ENCODE peak calls at places on chromosomes 7 and 10, in four cellular contexts. One of them, this sample, is unnamed.

GRCh38 chr10:6737758-6738463 is 157.8 kb upstream of the PRKCQ start:
- DNase-seq in WTC11: no peak
- DNase-seq in GM12878: no peak
- DNase-seq in K562: no peak
- DNase-seq in this sample: no peak

GRCh38 chr10:35502697-35503096 is 102.4 kb upstream of the GJD4 start:
- DNase-seq in WTC11: no peak
- DNase-seq in GM12878: no peak
- DNase-seq in K562: no peak
- DNase-seq in this sample: no peak

GRCh38 chr10:34229917-34230316 is 585.2 kb downstream of the PARD3 start:
- DNase-seq in GM12878: no peak
- DNase-seq in K562: no peak
- DNase-seq in WTC11: no peak
- DNase-seq in this sample: no peak

GRCh38 chr7:134031835-134032617 is 95.1 kb upstream of the LRGUK start:
- DNase-seq in GM12878: no peak
- DNase-seq in WTC11: no peak
- DNase-seq in K562: no peak
- DNase-seq in this sample: no peak

GRCh38 chr10:101287183-101287830 is 58.0 kb upstream of the LBX1 start:
- DNase-seq in K562: no peak
- DNase-seq in WTC11: no peak
- DNase-seq in GM12878: no peak
- DNase-seq in this sample: no peak

GRCh38 chr7:1662767-1663166 is 7.3 kb upstream of the ELFN1 start:
- DNase-seq in K562: no peak
- DNase-seq in WTC11: peak; percentile 10
- DNase-seq in GM12878: no peak
- DNase-seq in this sample: no peak

GRCh38 chr7:34133983-34134782 is 228.8 kb downstream of the BMPER start:
- DNase-seq in GM12878: no peak
- DNase-seq in K562: peak; percentile 22
- DNase-seq in WTC11: peak; percentile 89
- DNase-seq in this sample: peak; percentile 18

GRCh38 chr7:128203710-128204214 is 37.3 kb upstream of the LEP start:
- DNase-seq in GM12878: no peak
- DNase-seq in WTC11: no peak
- DNase-seq in K562: no peak
- DNase-seq in this sample: no peak

GRCh38 chr7:28410628-28411578 is 1.4 kb upstream of the CREB5 start:
- DNase-seq in K562: no peak
- DNase-seq in WTC11: peak; percentile 32
- DNase-seq in GM12878: no peak
- DNase-seq in this sample: no peak

GRCh38 chr7:116734736-116735135 is 62.7 kb downstream of the MET start:
- DNase-seq in GM12878: no peak
- DNase-seq in WTC11: no peak
- DNase-seq in K562: no peak
- DNase-seq in this sample: no peak

GRCh38 chr7:104231054-104232046 is 23.5 kb upstream of the ORC5 start:
- DNase-seq in WTC11: peak; percentile 54
- DNase-seq in K562: peak; percentile 73
- DNase-seq in GM12878: no peak
- DNase-seq in this sample: peak; percentile 47

GRCh38 chr10:34816067-34817002 is 1.2 kb upstream of the PARD3 start:
- DNase-seq in GM12878: no peak
- DNase-seq in WTC11: peak; percentile 18
- DNase-seq in K562: no peak
- DNase-seq in this sample: no peak

GRCh38 chr10:94212876-94213595 is 149.7 kb downstream of the NOC3L start:
- DNase-seq in GM12878: no peak
- DNase-seq in WTC11: no peak
- DNase-seq in K562: no peak
- DNase-seq in this sample: peak; percentile 41

GRCh38 chr10:4343091-4343490 is 482.9 kb upstream of the AKR1E2 start:
- DNase-seq in WTC11: no peak
- DNase-seq in GM12878: no peak
- DNase-seq in K562: no peak
- DNase-seq in this sample: no peak

GRCh38 chr7:117829450-117829849 is 43.8 kb downstream of the CTTNBP2 start:
- DNase-seq in K562: peak; percentile 16
- DNase-seq in WTC11: no peak
- DNase-seq in GM12878: no peak
- DNase-seq in this sample: no peak

GRCh38 chr10:19385846-19386455 is 337.4 kb downstream of the MALRD1 start:
- DNase-seq in GM12878: no peak
- DNase-seq in K562: no peak
- DNase-seq in WTC11: no peak
- DNase-seq in this sample: peak; percentile 69

GRCh38 chr7:46534593-46535271 is 613.7 kb upstream of the IGFBP3 start:
- DNase-seq in GM12878: no peak
- DNase-seq in K562: no peak
- DNase-seq in WTC11: peak; percentile 20
- DNase-seq in this sample: no peak

GRCh38 chr10:1650542-1651279 is 86.6 kb downstream of the ADARB2 start:
- DNase-seq in K562: no peak
- DNase-seq in GM12878: no peak
- DNase-seq in WTC11: no peak
- DNase-seq in this sample: no peak

GRCh38 chr10:11018426-11018818 is 750 bp downstream of the CELF2 start:
- DNase-seq in WTC11: peak; percentile 34
- DNase-seq in GM12878: no peak
- DNase-seq in K562: no peak
- DNase-seq in this sample: no peak

GRCh38 chr7:51141451-51141971 is 175.1 kb downstream of the COBL start:
- DNase-seq in GM12878: no peak
- DNase-seq in K562: peak; percentile 12
- DNase-seq in WTC11: no peak
- DNase-seq in this sample: no peak

GRCh38 chr10:43203491-43204393 is 63.1 kb downstream of the RASGEF1A start:
- DNase-seq in K562: peak; percentile 92
- DNase-seq in WTC11: peak; percentile 85
- DNase-seq in GM12878: no peak
- DNase-seq in this sample: no peak
- TF ChIP-seq NR2C2 in K562: peak; percentile 77
- TF ChIP-seq NR2C2 in WTC11: no peak
- TF ChIP-seq NR2C2 in GM12878: no peak
- TF ChIP-seq NR2C2 in this sample: no peak

GRCh38 chr7:30171753-30172447 is 37.1 kb downstream of the MTURN start:
- DNase-seq in WTC11: no peak
- DNase-seq in GM12878: no peak
- DNase-seq in K562: no peak
- DNase-seq in this sample: no peak

GRCh38 chr7:30175171-30175570 is 40.4 kb downstream of the MTURN start:
- DNase-seq in K562: no peak
- DNase-seq in WTC11: no peak
- DNase-seq in GM12878: no peak
- DNase-seq in this sample: no peak

GRCh38 chr7:30170460-30171197 is 35.8 kb downstream of the MTURN start:
- DNase-seq in K562: no peak
- DNase-seq in GM12878: no peak
- DNase-seq in WTC11: no peak
- DNase-seq in this sample: no peak

GRCh38 chr7:30172451-30172850 is 37.7 kb downstream of the MTURN start:
- DNase-seq in WTC11: no peak
- DNase-seq in K562: no peak
- DNase-seq in GM12878: no peak
- DNase-seq in this sample: no peak

DNA sequence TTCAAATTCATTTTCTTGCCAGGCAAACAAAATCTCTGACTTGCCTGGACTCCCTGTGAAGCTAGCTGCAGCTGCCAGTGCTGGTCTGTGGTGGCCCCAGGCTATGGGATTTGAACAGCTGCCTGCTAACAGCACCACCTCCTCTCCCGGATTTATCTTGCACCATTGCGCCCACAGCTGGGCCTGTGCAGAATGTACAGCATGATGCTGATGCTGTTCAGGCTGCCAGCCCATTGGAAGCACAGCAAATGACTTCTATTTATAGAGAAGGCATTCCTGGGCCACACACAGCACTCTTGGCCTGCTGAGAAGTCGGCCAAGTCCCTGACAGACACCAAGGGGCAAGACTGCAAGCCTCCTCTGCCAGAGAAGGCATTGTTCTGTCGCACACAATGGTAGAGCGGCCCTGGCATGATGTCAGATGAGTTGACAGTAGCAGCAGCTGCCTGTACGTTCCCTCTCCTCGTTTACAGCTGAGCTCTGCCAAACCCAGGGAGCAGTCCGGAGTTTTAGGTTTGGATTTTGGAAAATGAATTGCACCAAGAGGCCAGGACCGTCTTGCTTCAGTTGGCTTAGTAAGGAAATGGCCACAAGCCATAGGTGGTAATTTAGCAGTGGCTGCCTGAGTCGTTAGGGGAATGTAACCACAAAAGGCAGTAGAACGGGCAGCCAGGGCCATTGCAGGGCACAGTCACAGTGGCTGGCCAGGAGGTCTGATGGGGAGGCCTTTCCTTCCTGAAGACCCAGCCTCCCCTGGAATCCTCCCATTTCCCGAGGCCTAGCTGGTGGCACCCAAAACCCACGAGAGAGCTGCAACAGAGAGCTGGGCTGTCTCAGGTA is 38.5 kb downstream of the MTURN start:
- DNase-seq in GM12878: no peak
- DNase-seq in K562: peak; percentile 34
- DNase-seq in WTC11: peak; percentile 36
- DNase-seq in this sample: peak; percentile 20
- TF ChIP-seq NR2C2 in GM12878: no peak
- TF ChIP-seq NR2C2 in K562: no peak
- TF ChIP-seq NR2C2 in WTC11: no peak
- TF ChIP-seq NR2C2 in this sample: no peak

DNA sequence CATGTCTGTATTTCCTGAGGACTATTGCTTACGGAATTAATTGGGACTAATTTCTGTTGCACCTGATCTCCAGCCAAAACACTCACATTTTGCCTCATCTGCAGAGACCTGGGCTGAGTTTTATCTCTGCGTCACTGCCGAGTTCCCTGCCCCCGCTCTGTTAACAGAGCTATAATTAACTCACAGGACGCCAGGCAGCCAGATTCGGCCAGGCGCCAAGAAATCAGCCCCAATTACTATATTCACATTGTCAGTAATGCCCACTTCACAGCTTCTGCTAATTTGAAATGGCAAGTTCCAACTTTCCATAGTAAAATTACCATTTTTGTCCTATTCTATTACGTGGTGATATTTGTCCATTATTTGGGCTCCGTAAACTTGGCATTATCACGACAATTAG is 130.5 kb downstream of the CUX1 start:
- DNase-seq in K562: peak; percentile 75
- DNase-seq in GM12878: no peak
- DNase-seq in WTC11: no peak
- DNase-seq in this sample: no peak
- TF ChIP-seq NR2C2 in K562: no peak
- TF ChIP-seq NR2C2 in GM12878: no peak
- TF ChIP-seq NR2C2 in WTC11: no peak
- TF ChIP-seq NR2C2 in this sample: no peak

GRCh38 chr7:149714081-149714909 is 59.1 kb downstream of the ZNF467 start:
- DNase-seq in WTC11: peak; percentile 94
- DNase-seq in GM12878: peak; percentile 32
- DNase-seq in K562: peak; percentile 99
- DNase-seq in this sample: peak; percentile 75

GRCh38 chr7:149716007-149716931 is 57.1 kb downstream of the ZNF467 start:
- DNase-seq in GM12878: no peak
- DNase-seq in K562: no peak
- DNase-seq in WTC11: no peak
- DNase-seq in this sample: no peak

GRCh38 chr7:149715476-149715875 is 57.9 kb downstream of the ZNF467 start:
- DNase-seq in GM12878: no peak
- DNase-seq in K562: no peak
- DNase-seq in WTC11: no peak
- DNase-seq in this sample: no peak

GRCh38 chr7:149713731-149714068 is 59.7 kb downstream of the ZNF467 start:
- DNase-seq in GM12878: no peak
- DNase-seq in WTC11: no peak
- DNase-seq in K562: no peak
- DNase-seq in this sample: no peak

DNA sequence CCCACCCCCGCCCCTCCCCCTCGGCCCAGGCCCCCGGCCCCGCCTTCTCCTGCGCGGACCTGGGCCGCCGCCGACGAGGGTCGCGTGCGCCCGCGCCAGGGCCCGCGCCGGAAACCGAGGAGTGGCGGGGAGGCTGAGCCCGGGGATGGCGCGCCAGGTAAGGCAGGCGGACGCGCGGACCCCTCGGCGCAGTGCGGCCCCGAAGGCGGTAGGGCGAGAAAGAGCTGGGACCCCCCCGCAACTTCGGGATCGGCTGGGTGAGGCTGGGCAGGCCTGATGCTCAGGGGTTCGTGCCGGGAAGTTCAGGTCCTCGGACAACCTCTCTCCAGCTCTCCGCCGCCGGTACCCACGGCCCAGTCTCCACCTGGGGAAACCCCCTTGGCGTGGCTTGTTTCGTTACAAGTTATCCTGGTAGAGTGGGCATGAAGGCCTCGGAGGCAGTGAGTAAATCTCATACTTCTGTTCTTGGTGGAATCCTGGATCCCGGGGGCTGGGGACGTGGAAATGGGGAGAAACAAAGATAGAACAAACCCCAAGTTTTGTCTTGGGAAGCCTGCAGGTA is 58.4 kb downstream of the ZNF467 start:
- DNase-seq in K562: no peak
- DNase-seq in GM12878: no peak
- DNase-seq in WTC11: no peak
- DNase-seq in this sample: no peak
- TF ChIP-seq NR2C2 in K562: no peak
- TF ChIP-seq NR2C2 in GM12878: no peak
- TF ChIP-seq NR2C2 in WTC11: no peak
- TF ChIP-seq NR2C2 in this sample: no peak

GRCh38 chr7:5693529-5693928 is 87.9 kb downstream of the RNF216 start:
- DNase-seq in GM12878: peak; percentile 89
- DNase-seq in WTC11: no peak
- DNase-seq in K562: no peak
- DNase-seq in this sample: peak; percentile 16

GRCh38 chr7:5695709-5696345 is 85.6 kb downstream of the RNF216 start:
- DNase-seq in K562: no peak
- DNase-seq in WTC11: no peak
- DNase-seq in GM12878: no peak
- DNase-seq in this sample: no peak

GRCh38 chr7:5692845-5693278 is 88.6 kb downstream of the RNF216 start:
- DNase-seq in WTC11: no peak
- DNase-seq in GM12878: no peak
- DNase-seq in K562: no peak
- DNase-seq in this sample: no peak

GRCh38 chr7:5695037-5695708 is 86.3 kb downstream of the RNF216 start:
- DNase-seq in WTC11: no peak
- DNase-seq in K562: no peak
- DNase-seq in GM12878: peak; percentile 94
- DNase-seq in this sample: no peak

DNA sequence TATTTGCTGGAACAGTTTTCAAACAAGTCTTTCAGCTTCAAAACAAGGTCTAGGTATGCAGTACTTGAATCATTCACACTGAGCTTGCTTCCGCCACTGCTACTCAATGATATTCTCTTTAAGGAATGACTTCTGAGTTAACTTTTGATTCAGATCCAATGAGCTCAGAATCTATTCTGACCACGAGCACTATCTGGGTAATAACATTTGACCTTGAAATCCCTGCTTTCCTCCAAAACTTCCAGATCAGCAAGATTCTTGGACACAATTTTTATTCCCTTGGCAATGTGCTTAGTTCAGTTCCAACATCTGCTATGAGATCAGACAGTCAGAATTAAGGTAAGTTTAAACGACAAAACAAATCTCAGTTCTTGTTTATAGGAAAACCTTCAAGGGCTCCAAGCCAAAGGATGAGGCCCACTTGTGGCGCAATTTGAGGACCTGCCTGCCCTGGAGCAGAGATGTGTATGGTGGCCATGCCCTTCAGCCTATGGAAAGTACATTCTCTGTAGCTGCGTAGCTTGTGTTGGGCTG is 87.2 kb downstream of the RNF216 start:
- DNase-seq in GM12878: no peak
- DNase-seq in WTC11: no peak
- DNase-seq in K562: no peak
- DNase-seq in this sample: no peak
- TF ChIP-seq NR2C2 in GM12878: no peak
- TF ChIP-seq NR2C2 in WTC11: no peak
- TF ChIP-seq NR2C2 in K562: no peak
- TF ChIP-seq NR2C2 in this sample: no peak